ENCODE peak calls at places on chromosome 6, in five cellular contexts. W is uterus, I is fibroblast of the aortic adventitia, H is left ventricle myocardium inferior, G is progenitor cell of endocrine pancreas. F is an unnamed sample.

GRCh38 chr6:24344981-24345380 is 12.9 kb downstream of the DCDC2 start:
- DNase-seq in W (no peak), G (no peak), I (no peak), H (no peak), F (no peak)

GRCh38 chr6:137707590-137708360 is 159.3 kb upstream of the TNFAIP3 start:
- DNase-seq in W (peak; percentile 46), H (peak; percentile 25), I (peak; percentile 88), G (no peak), F (peak; percentile 81)

GRCh38 chr6:16882230-16882629 is 121.0 kb upstream of the ATXN1 start:
- DNase-seq in W (no peak), H (no peak), I (no peak), G (no peak), F (no peak)

GRCh38 chr6:125802943-125803377 is 12.2 kb downstream of the NCOA7 start:
- DNase-seq in W (no peak), G (no peak), H (no peak), I (peak; percentile 51), F (no peak)

GRCh38 chr6:69421986-69422385 is 374.8 kb downstream of the LMBRD1 start:
- DNase-seq in W (no peak), I (no peak), G (no peak), H (no peak), F (no peak)

GRCh38 chr6:112362827-112363565 is 15.9 kb downstream of the RFPL4B start:
- DNase-seq in I (no peak), W (no peak), G (no peak), H (no peak), F (no peak)

GRCh38 chr6:105609375-105609991 is 206.6 kb upstream of the PREP start:
- DNase-seq in G (no peak), I (no peak), W (no peak), H (peak; percentile 20), F (peak; percentile 42)

GRCh38 chr6:39707962-39708683 is 17.1 kb downstream of the KIF6 start:
- DNase-seq in I (no peak), W (no peak), H (no peak), G (no peak), F (no peak)

GRCh38 chr6:116764961-116765841 is at the start of gene FAM162B:
- DNase-seq in G (peak; percentile 38), H (peak; percentile 81), W (peak; percentile 57), I (no peak), F (peak; percentile 89)

GRCh38 chr6:40909811-40910210 is 129.2 kb downstream of the UNC5CL start:
- DNase-seq in W (no peak), G (no peak), H (no peak), I (no peak), F (no peak)

GRCh38 chr6:6751197-6751596 is 162.7 kb downstream of the LY86 start:
- DNase-seq in H (no peak), G (no peak), W (no peak), I (no peak), F (no peak)

GRCh38 chr6:161498359-161498758 is 224.5 kb upstream of the AGPAT4 start:
- DNase-seq in W (no peak), I (peak; percentile 55), G (no peak), H (no peak), F (no peak)

GRCh38 chr6:135030532-135031178 is 24.0 kb downstream of the HBS1L start:
- DNase-seq in W (no peak), G (no peak), H (no peak), I (no peak), F (no peak)

GRCh38 chr6:102732908-102733307 is 1339.4 kb downstream of the GRIK2 start:
- DNase-seq in H (no peak), G (no peak), W (no peak), I (no peak), F (no peak)

GRCh38 chr6:21115111-21115510 is 478.4 kb upstream of the SOX4 start:
- DNase-seq in I (peak; percentile 77), H (no peak), W (no peak), G (no peak), F (no peak)

GRCh38 chr6:153947817-153948447 is 91.1 kb upstream of the OPRM1 start:
- DNase-seq in H (no peak), I (no peak), W (no peak), G (peak; percentile 9), F (no peak)

GRCh38 chr6:143100429-143100828 is 39.7 kb downstream of the AIG1 start:
- DNase-seq in G (no peak), H (no peak), W (no peak), I (no peak), F (no peak)

GRCh38 chr6:135219346-135219745 is 38.2 kb downstream of the MYB start:
- DNase-seq in W (no peak), H (no peak), I (no peak), G (no peak), F (no peak)

GRCh38 chr6:30116724-30117123 is 3.8 kb upstream of the TRIM31 start:
- DNase-seq in G (no peak), I (no peak), H (no peak), W (no peak), F (no peak)
- TF ChIP-seq CTCF in G (peak; percentile 23), I (peak; percentile 11), H (no peak), W (no peak), F (no peak)

GRCh38 chr6:165013701-165014100 is 295.7 kb downstream of the C6orf118 start:
- DNase-seq in H (no peak), W (no peak), G (no peak), I (no peak), F (no peak)

GRCh38 chr6:165010556-165011535 is 298.6 kb downstream of the C6orf118 start:
- DNase-seq in G (no peak), I (peak; percentile 7), W (no peak), H (no peak), F (no peak)

GRCh38 chr6:165008971-165009370 is 300.4 kb downstream of the C6orf118 start:
- DNase-seq in H (no peak), I (no peak), W (no peak), G (no peak), F (no peak)
- TF ChIP-seq CTCF in H (no peak), I (no peak), W (no peak), G (no peak), F (no peak)

GRCh38 chr6:107985701-107986100 is 27.7 kb upstream of the SEC63 start:
- DNase-seq in I (no peak), G (no peak), H (no peak), W (no peak), F (peak; percentile 48)
- TF ChIP-seq CTCF in I (no peak), G (no peak), H (no peak), W (no peak), F (no peak)

GRCh38 chr6:131063028-131063763 is at the start of gene EPB41L2:
- DNase-seq in I (peak; percentile 85), W (peak; percentile 94), G (peak; percentile 91), H (peak; percentile 90), F (peak; percentile 85)
- TF ChIP-seq CTCF in I (peak; percentile 48), W (peak; percentile 52), G (peak; percentile 42), H (peak; percentile 66), F (peak; percentile 46)

GRCh38 chr6:28531479-28532128 is 5.9 kb downstream of the GPX5 start:
- DNase-seq in H (no peak), G (no peak), W (no peak), I (no peak), F (no peak)
- TF ChIP-seq CTCF in H (no peak), G (no peak), W (no peak), I (no peak), F (no peak)

GRCh38 chr6:74873911-74874310 is 331.9 kb downstream of the COL12A1 start:
- DNase-seq in W (no peak), G (no peak), I (peak; percentile 21), H (no peak), F (no peak)
- TF ChIP-seq CTCF in W (no peak), G (no peak), I (no peak), H (no peak), F (no peak)

DNA sequence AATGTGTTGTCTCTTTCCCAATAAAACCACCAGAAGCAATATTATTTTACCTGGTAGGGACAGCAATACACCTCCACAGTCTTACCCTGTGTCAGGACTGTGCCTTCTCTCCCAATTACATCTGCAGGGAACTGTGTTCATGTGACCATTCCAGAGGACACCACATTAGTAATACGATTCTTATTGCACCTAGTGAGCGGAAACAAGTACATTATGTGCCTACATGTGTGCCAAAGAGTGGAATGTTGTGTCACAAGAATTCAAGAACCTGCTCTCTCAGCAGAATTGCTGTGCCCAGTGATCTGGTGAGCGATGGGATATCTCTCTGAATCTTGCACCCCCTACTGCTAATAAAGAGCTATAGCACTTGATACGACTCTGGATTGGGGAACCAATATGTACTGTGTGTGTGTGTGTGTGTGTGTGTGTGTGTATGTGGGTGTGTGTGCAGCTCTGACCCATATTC is 57.4 kb upstream of the FOXC1 start:
- DNase-seq in I (peak; percentile 47), W (no peak), G (no peak), H (no peak), F (peak; percentile 53)
- TF ChIP-seq CTCF in I (peak; percentile 47), W (no peak), G (peak; percentile 27), H (peak; percentile 23), F (no peak)

GRCh38 chr6:26094036-26094435 is 6.8 kb downstream of the HFE start:
- DNase-seq in H (no peak), I (no peak), W (no peak), G (no peak), F (no peak)

GRCh38 chr6:26092443-26092842 is 5.2 kb downstream of the HFE start:
- DNase-seq in H (no peak), W (no peak), G (no peak), I (no peak), F (no peak)

GRCh38 chr6:26103141-26103769 is 16.0 kb downstream of the HFE start:
- DNase-seq in H (no peak), G (no peak), I (peak; percentile 82), W (no peak), F (no peak)

DNA sequence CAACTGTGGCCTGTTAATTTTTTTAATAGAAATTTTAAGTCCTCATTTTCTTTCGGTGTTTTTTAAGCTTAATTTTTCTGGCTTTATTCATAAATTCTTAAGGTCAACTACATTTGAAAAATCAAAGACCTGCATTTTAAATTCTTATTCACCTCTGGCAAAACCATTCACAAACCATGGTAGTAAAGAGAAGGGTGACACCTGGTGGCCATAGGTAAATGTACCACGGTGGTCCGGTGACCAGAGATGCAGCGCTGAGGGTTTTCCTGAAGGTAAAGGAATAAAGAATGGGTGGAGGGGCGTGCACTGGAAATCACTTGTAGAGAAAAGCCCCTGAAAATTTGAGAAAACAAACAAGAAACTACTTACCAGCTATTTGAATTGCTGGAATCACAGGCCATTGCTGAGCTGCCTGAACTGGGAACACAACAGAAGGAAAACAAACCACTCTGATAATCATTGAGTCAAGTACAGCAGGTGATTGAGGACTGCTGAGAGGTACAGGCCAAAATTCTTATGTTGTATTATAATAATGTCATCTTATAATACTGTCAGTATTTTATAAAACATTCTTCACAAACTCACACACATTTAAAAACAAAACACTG is 10.1 kb downstream of the HFE start:
- DNase-seq in I (peak; percentile 78), W (peak; percentile 58), G (peak; percentile 39), H (no peak), F (peak; percentile 68)
- TF ChIP-seq CTCF in I (peak; percentile 68), W (peak; percentile 80), G (peak; percentile 81), H (peak; percentile 87), F (peak; percentile 61)

GRCh38 chr6:107361568-107362270 is 97.6 kb downstream of the PDSS2 start:
- DNase-seq in W (no peak), I (peak; percentile 51), G (no peak), H (no peak), F (no peak)
- TF ChIP-seq CTCF in W (no peak), I (no peak), G (no peak), H (no peak), F (no peak)